ENCODE peak calls at places on chromosome 3, in five cellular contexts. A, C, H, Z and J are unnamed samples.

GRCh38 chr3:172102883-172103310 is 63.5 kb downstream of the FNDC3B start:
- DNase-seq in A (no peak), C (no peak), H (no peak), Z (no peak), J (no peak)

GRCh38 chr3:108281670-108282069 is 14.7 kb upstream of the HHLA2 start:
- DNase-seq in C (no peak), H (no peak), A (no peak), Z (no peak), J (no peak)

GRCh38 chr3:170746175-170746942 is 123.6 kb downstream of the RPL22L1 start:
- DNase-seq in A (no peak), Z (no peak), H (no peak), C (no peak), J (no peak)

GRCh38 chr3:161096771-161097367 is 8.3 kb downstream of the B3GALNT1 start:
- DNase-seq in A (no peak), H (no peak), Z (peak), C (no peak), J (no peak)

GRCh38 chr3:12922299-12922698 is 80.9 kb upstream of the RPL32 start:
- DNase-seq in Z (no peak), H (peak), A (no peak), C (no peak), J (peak)

GRCh38 chr3:60707452-60708020 is 543.7 kb downstream of the FHIT start:
- DNase-seq in A (no peak), Z (no peak), C (no peak), H (peak), J (no peak)

GRCh38 chr3:6860911-6861330 is at the start of gene GRM7:
- DNase-seq in C (no peak), A (no peak), Z (no peak), H (no peak), J (peak)

GRCh38 chr3:179151474-179151873 is 3.3 kb downstream of the PIK3CA start:
- DNase-seq in A (no peak), Z (no peak), C (no peak), H (no peak), J (no peak)

GRCh38 chr3:157086775-157087174 is 73.2 kb downstream of the CCNL1 start:
- DNase-seq in A (no peak), H (no peak), Z (no peak), C (no peak), J (no peak)

GRCh38 chr3:193874512-193874911 is 261.4 kb upstream of the HES1 start:
- DNase-seq in A (no peak), Z (no peak), C (peak), H (no peak), J (no peak)

GRCh38 chr3:12139111-12139511 is 19.6 kb downstream of the TIMP4 start:
- DNase-seq in Z (no peak), C (no peak), A (no peak), H (peak), J (peak)

GRCh38 chr3:177357352-177358084 is 160.2 kb upstream of the TBL1XR1 start:
- DNase-seq in H (peak), C (peak), Z (no peak), A (no peak), J (peak)

GRCh38 chr3:141913150-141913811 is 36.8 kb downstream of the ATP1B3 start:
- DNase-seq in C (peak), Z (peak), A (no peak), H (peak), J (peak)

GRCh38 chr3:244041-244440 is 47.5 kb downstream of the CHL1 start:
- DNase-seq in A (no peak), C (no peak), Z (no peak), H (peak), J (peak)

GRCh38 chr3:30646181-30646876 is 39.9 kb downstream of the TGFBR2 start:
- DNase-seq in H (peak), C (peak), Z (no peak), A (no peak), J (no peak)

GRCh38 chr3:11640009-11640673 is 3.6 kb downstream of the VGLL4 start:
- DNase-seq in Z (no peak), H (no peak), A (no peak), C (no peak), J (no peak)

GRCh38 chr3:37590328-37591079 is 271.2 kb upstream of the CTDSPL start:
- DNase-seq in Z (no peak), A (peak), C (no peak), H (no peak), J (no peak)

GRCh38 chr3:4078903-4079302 is 224.3 kb upstream of the SETMAR start:
- DNase-seq in Z (no peak), C (no peak), H (no peak), A (no peak), J (no peak)

GRCh38 chr3:107753494-107753893 is 230.7 kb downstream of the BBX start:
- DNase-seq in Z (no peak), C (no peak), A (no peak), H (peak), J (peak)

GRCh38 chr3:28089527-28089897 is 151.9 kb upstream of the CMC1 start:
- DNase-seq in A (no peak), H (no peak), C (no peak), Z (no peak), J (no peak)

GRCh38 chr3:15324335-15324734 is 8.1 kb downstream of the SH3BP5 start:
- DNase-seq in A (no peak), C (no peak), H (no peak), Z (no peak), J (no peak)

GRCh38 chr3:131775660-131776059 is 259.2 kb downstream of the CPNE4 start:
- DNase-seq in H (no peak), A (no peak), C (no peak), Z (no peak), J (no peak)

GRCh38 chr3:99413504-99413903 is 224.9 kb upstream of the COL8A1 start:
- DNase-seq in Z (no peak), A (no peak), C (no peak), H (peak), J (peak)

GRCh38 chr3:23663246-23663645 is 142.5 kb upstream of the UBE2E1 start:
- DNase-seq in A (no peak), H (no peak), C (no peak), Z (no peak), J (peak)

GRCh38 chr3:59608356-59608755 is 558.5 kb upstream of the CFAP20DC start:
- DNase-seq in H (no peak), C (no peak), A (no peak), Z (no peak), J (no peak)

GRCh38 chr3:178436773-178437172 is 99.5 kb upstream of the KCNMB2 start:
- DNase-seq in Z (no peak), A (no peak), H (peak), C (no peak), J (peak)

GRCh38 chr3:186839874-186840641 is 2.5 kb upstream of the ADIPOQ start:
- DNase-seq in A (no peak), Z (no peak), C (no peak), H (peak), J (peak)

GRCh38 chr3:107825556-107825955 is 265.3 kb downstream of the CD47 start:
- DNase-seq in Z (no peak), C (no peak), H (no peak), A (no peak), J (no peak)

GRCh38 chr3:128806588-128806987 is 72.8 kb upstream of the ACAD9 start:
- DNase-seq in A (no peak), H (no peak), C (peak), Z (no peak), J (no peak)

GRCh38 chr3:189324538-189325138 is 152.9 kb downstream of the TPRG1 start:
- DNase-seq in Z (peak), H (peak), C (peak), A (no peak), J (peak)

GRCh38 chr3:27431116-27431515 is 53.1 kb downstream of the SLC4A7 start:
- DNase-seq in C (no peak), A (no peak), Z (no peak), H (peak), J (peak)

GRCh38 chr3:50352762-50353161 is 2.1 kb downstream of the CYB561D2 start:
- DNase-seq in H (no peak), C (no peak), A (no peak), Z (no peak), J (no peak)

GRCh38 chr3:107063351-107063750 is 313.9 kb upstream of the CCDC54 start:
- DNase-seq in Z (no peak), A (no peak), C (no peak), H (no peak), J (peak)

GRCh38 chr3:56916697-56917336 is 115.1 kb upstream of the ARHGEF3 start:
- DNase-seq in H (no peak), C (no peak), A (no peak), Z (no peak), J (no peak)
- H3K4me3 ChIP-seq in H (no peak), C (no peak), A (peak), Z (peak), J (no peak)

GRCh38 chr3:43994594-43995077 is 247.1 kb upstream of the TOPAZ1 start:
- DNase-seq in A (no peak), H (no peak), Z (no peak), C (no peak), J (no peak)
- H3K4me3 ChIP-seq in A (peak), H (peak), Z (peak), C (no peak), J (peak)

DNA sequence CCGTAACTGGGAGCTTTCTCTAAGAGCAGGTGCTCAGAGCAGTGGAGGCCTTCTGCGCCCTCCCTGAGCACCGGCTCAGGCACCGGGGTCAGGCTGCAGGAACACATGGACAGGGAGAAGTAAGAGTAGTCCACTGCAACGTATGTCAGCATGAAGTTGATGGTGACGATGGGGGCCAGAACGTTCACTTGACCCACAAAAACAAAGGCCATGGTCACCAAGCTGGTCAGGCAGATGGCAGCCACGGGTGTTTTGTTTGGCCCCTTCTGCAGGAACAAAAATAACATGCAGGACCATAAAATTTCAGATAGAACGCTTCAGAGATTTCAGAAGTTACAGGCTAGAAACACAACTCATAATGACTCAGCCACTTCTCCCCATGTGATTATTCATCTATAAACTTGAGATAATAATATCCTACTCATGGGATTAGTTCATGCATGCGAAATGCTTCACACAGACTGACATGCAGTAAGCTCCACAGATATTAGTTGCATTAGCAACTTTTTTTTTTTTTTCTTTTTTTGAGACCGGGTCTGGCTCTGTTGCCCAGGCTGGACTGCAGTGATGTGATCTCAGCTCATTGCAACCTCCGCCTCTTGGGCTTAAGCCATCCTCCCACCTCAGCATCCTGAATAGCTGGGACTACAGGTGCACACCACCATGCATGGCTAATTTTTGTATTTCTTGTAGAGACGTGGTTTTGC is 52.2 kb upstream of the HEG1 start:
- DNase-seq in C (no peak), Z (no peak), A (no peak), H (peak), J (peak)
- H3K4me3 ChIP-seq in C (no peak), Z (no peak), A (no peak), H (no peak), J (no peak)

GRCh38 chr3:168248383-168249047 is 152.8 kb upstream of the GOLIM4 start:
- DNase-seq in C (no peak), Z (no peak), A (no peak), H (peak), J (peak)
- H3K4me3 ChIP-seq in C (no peak), Z (no peak), A (peak), H (peak), J (peak)

DNA sequence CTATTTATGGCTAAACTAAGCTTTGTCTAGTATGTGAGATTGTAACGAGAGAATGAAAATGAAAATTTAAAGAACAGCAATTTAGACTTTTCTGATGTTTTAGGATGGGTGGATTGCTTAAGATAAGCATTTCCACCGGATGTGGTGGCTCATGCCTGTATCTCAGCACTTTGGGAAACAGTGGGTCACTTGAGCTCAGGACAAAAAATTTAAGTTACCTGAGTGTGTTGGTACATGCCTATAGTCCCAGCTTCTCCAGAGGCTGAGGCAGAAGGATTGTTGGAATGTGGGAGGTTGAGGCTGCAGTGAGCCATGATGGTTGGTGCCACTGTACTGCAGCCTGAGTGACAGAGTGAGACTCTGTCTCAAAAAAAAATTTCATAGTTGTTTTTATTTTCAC is 3.4 kb downstream of the PPP4R2 start:
- DNase-seq in Z (no peak), A (no peak), C (no peak), H (no peak), J (no peak)
- H3K4me3 ChIP-seq in Z (no peak), A (peak), C (no peak), H (peak), J (no peak)

DNA sequence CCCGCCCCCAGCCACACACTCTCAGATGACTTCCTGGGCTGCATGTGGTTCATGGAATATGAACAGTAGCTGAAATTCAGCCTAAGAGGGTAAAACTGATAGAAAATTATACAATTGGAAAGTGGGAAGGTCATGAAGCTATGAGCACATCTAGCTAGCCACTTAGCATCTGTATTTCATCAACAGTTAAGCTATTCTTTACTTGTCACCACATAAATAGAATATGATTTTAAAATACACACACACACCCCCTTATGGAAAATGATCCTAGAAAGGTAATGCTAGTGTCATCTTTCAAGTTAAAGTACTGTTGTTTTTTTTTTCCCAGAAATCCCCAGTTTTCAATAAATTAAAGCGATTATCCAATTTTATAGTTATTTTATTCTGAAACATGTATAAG is 3.6 kb downstream of the MAP4 start:
- DNase-seq in A (no peak), H (peak), C (no peak), Z (no peak), J (no peak)
- H3K4me3 ChIP-seq in A (no peak), H (no peak), C (no peak), Z (no peak), J (no peak)

GRCh38 chr3:63922800-63923199 is 10.6 kb upstream of the SCAANT1 start:
- DNase-seq in Z (no peak), A (no peak), H (no peak), C (no peak), J (no peak)
- H3K4me3 ChIP-seq in Z (no peak), A (no peak), H (no peak), C (no peak), J (no peak)